ENCODE peak calls at places on chromosomes 13 and 19, in six cellular contexts. One of them, this sample, is unnamed.

GRCh38 chr13:99659234-99659633 is 158.0 kb downstream of the TM9SF2 start:
- DNase-seq in CD4-positive, alpha-beta T cell: no peak
- DNase-seq in WTC11: no peak
- DNase-seq in AG09309: no peak
- DNase-seq in EL: no peak
- DNase-seq in stimulated activated CD8-positive, alpha-beta memory T cell treated with anti-CD3 and anti-CD28 coated beads, Interleukin-7, amount 100 ng/mL, for 1 hour: no peak
- DNase-seq in this sample: no peak

GRCh38 chr13:30463820-30464495 is 1.8 kb downstream of the HMGB1 start:
- DNase-seq in AG09309: no peak
- DNase-seq in CD4-positive, alpha-beta T cell: peak
- DNase-seq in stimulated activated CD8-positive, alpha-beta memory T cell treated with anti-CD3 and anti-CD28 coated beads, Interleukin-7, amount 100 ng/mL, for 1 hour: peak
- DNase-seq in WTC11: no peak
- DNase-seq in EL: peak
- DNase-seq in this sample: peak

GRCh38 chr19:10712754-10713153 is 5.1 kb upstream of the DNM2 start:
- DNase-seq in WTC11: no peak
- DNase-seq in stimulated activated CD8-positive, alpha-beta memory T cell treated with anti-CD3 and anti-CD28 coated beads, Interleukin-7, amount 100 ng/mL, for 1 hour: no peak
- DNase-seq in CD4-positive, alpha-beta T cell: no peak
- DNase-seq in EL: no peak
- DNase-seq in AG09309: no peak
- DNase-seq in this sample: no peak

GRCh38 chr19:18419699-18420460 is 682 bp downstream of the SSBP4 start:
- DNase-seq in CD4-positive, alpha-beta T cell: no peak
- DNase-seq in AG09309: no peak
- DNase-seq in stimulated activated CD8-positive, alpha-beta memory T cell treated with anti-CD3 and anti-CD28 coated beads, Interleukin-7, amount 100 ng/mL, for 1 hour: no peak
- DNase-seq in EL: no peak
- DNase-seq in WTC11: no peak
- DNase-seq in this sample: no peak

GRCh38 chr13:50594276-50594970 is 249.1 kb downstream of the DLEU7 start:
- DNase-seq in AG09309: no peak
- DNase-seq in EL: no peak
- DNase-seq in CD4-positive, alpha-beta T cell: peak
- DNase-seq in stimulated activated CD8-positive, alpha-beta memory T cell treated with anti-CD3 and anti-CD28 coated beads, Interleukin-7, amount 100 ng/mL, for 1 hour: no peak
- DNase-seq in WTC11: peak
- DNase-seq in this sample: no peak

GRCh38 chr13:65733110-65733509 is 1497.0 kb downstream of the PCDH9 start:
- DNase-seq in EL: no peak
- DNase-seq in WTC11: no peak
- DNase-seq in AG09309: no peak
- DNase-seq in CD4-positive, alpha-beta T cell: no peak
- DNase-seq in stimulated activated CD8-positive, alpha-beta memory T cell treated with anti-CD3 and anti-CD28 coated beads, Interleukin-7, amount 100 ng/mL, for 1 hour: no peak
- DNase-seq in this sample: no peak

GRCh38 chr13:90414691-90415596 is 932.5 kb upstream of the MIR17HG start:
- DNase-seq in EL: peak
- DNase-seq in AG09309: no peak
- DNase-seq in CD4-positive, alpha-beta T cell: no peak
- DNase-seq in WTC11: no peak
- DNase-seq in stimulated activated CD8-positive, alpha-beta memory T cell treated with anti-CD3 and anti-CD28 coated beads, Interleukin-7, amount 100 ng/mL, for 1 hour: no peak
- DNase-seq in this sample: peak

GRCh38 chr13:109370486-109370885 is 415.9 kb downstream of the IRS2 start:
- DNase-seq in AG09309: no peak
- DNase-seq in EL: no peak
- DNase-seq in stimulated activated CD8-positive, alpha-beta memory T cell treated with anti-CD3 and anti-CD28 coated beads, Interleukin-7, amount 100 ng/mL, for 1 hour: no peak
- DNase-seq in CD4-positive, alpha-beta T cell: no peak
- DNase-seq in WTC11: no peak
- DNase-seq in this sample: no peak

GRCh38 chr19:6056801-6057650 is 53.3 kb downstream of the RFX2 start:
- DNase-seq in stimulated activated CD8-positive, alpha-beta memory T cell treated with anti-CD3 and anti-CD28 coated beads, Interleukin-7, amount 100 ng/mL, for 1 hour: no peak
- DNase-seq in AG09309: peak
- DNase-seq in CD4-positive, alpha-beta T cell: no peak
- DNase-seq in WTC11: no peak
- DNase-seq in EL: peak
- DNase-seq in this sample: peak

GRCh38 chr13:100789481-100789880 is 114.9 kb upstream of the TMTC4 start:
- DNase-seq in stimulated activated CD8-positive, alpha-beta memory T cell treated with anti-CD3 and anti-CD28 coated beads, Interleukin-7, amount 100 ng/mL, for 1 hour: no peak
- DNase-seq in WTC11: no peak
- DNase-seq in AG09309: no peak
- DNase-seq in CD4-positive, alpha-beta T cell: no peak
- DNase-seq in EL: no peak
- DNase-seq in this sample: no peak

GRCh38 chr13:66152596-66152995 is 1077.5 kb downstream of the PCDH9 start:
- DNase-seq in CD4-positive, alpha-beta T cell: no peak
- DNase-seq in stimulated activated CD8-positive, alpha-beta memory T cell treated with anti-CD3 and anti-CD28 coated beads, Interleukin-7, amount 100 ng/mL, for 1 hour: no peak
- DNase-seq in WTC11: no peak
- DNase-seq in EL: no peak
- DNase-seq in AG09309: no peak
- DNase-seq in this sample: no peak

GRCh38 chr13:99258210-99258860 is at the start of gene GPR18:
- DNase-seq in WTC11: no peak
- DNase-seq in AG09309: no peak
- DNase-seq in stimulated activated CD8-positive, alpha-beta memory T cell treated with anti-CD3 and anti-CD28 coated beads, Interleukin-7, amount 100 ng/mL, for 1 hour: no peak
- DNase-seq in CD4-positive, alpha-beta T cell: no peak
- DNase-seq in EL: no peak
- DNase-seq in this sample: no peak

This sample was measured in amniotic epithelial cell.